ENCODE peak calls at places on chromosomes 4 and X, in nine cellular contexts. X, U, O, W, E, N, Y, G and I are unnamed samples.

GRCh38 chrX:154375156-154375504 is 696 bp upstream of the FLNA start:
- DNase-seq in Y (no peak), N (no peak), G (no peak), U (no peak), X (no peak), E (no peak), W (no peak), O (no peak), I (no peak)

GRCh38 chr4:169253904-169254303 is 16.9 kb downstream of the SH3RF1 start:
- DNase-seq in O (no peak), N (peak), W (peak), U (no peak), X (no peak), E (no peak), Y (no peak), G (no peak), I (peak)

GRCh38 chrX:136215559-136215958 is 35.6 kb downstream of the MAP7D3 start:
- DNase-seq in Y (no peak), G (no peak), N (no peak), W (peak), X (no peak), O (no peak), E (no peak), U (no peak), I (no peak)

GRCh38 chr4:183838987-183839712 is 66.0 kb upstream of the STOX2 start:
- DNase-seq in G (no peak), E (peak), U (no peak), N (peak), Y (no peak), O (no peak), W (peak), X (no peak), I (peak)

GRCh38 chr4:25787891-25788331 is 74.9 kb downstream of the SEL1L3 start:
- DNase-seq in N (no peak), X (no peak), E (no peak), U (no peak), W (no peak), G (peak), O (no peak), Y (no peak), I (no peak)

GRCh38 chr4:109588176-109588575 is 28.1 kb downstream of the MCUB start:
- DNase-seq in N (no peak), Y (no peak), G (no peak), X (no peak), W (no peak), E (no peak), O (peak), U (no peak), I (no peak)

GRCh38 chrX:39808471-39808917 is 289.3 kb downstream of the BCOR start:
- DNase-seq in E (no peak), Y (no peak), O (peak), G (no peak), N (peak), W (peak), X (no peak), U (no peak), I (peak)

GRCh38 chrX:106468433-106468832 is 143.3 kb upstream of the RADX start:
- DNase-seq in N (no peak), E (no peak), O (no peak), X (no peak), W (no peak), G (no peak), U (no peak), Y (no peak), I (no peak)

GRCh38 chr4:90328558-90328957 is 201.4 kb downstream of the CCSER1 start:
- DNase-seq in X (no peak), W (peak), E (peak), U (no peak), G (no peak), Y (no peak), N (no peak), O (no peak), I (peak)

DNA sequence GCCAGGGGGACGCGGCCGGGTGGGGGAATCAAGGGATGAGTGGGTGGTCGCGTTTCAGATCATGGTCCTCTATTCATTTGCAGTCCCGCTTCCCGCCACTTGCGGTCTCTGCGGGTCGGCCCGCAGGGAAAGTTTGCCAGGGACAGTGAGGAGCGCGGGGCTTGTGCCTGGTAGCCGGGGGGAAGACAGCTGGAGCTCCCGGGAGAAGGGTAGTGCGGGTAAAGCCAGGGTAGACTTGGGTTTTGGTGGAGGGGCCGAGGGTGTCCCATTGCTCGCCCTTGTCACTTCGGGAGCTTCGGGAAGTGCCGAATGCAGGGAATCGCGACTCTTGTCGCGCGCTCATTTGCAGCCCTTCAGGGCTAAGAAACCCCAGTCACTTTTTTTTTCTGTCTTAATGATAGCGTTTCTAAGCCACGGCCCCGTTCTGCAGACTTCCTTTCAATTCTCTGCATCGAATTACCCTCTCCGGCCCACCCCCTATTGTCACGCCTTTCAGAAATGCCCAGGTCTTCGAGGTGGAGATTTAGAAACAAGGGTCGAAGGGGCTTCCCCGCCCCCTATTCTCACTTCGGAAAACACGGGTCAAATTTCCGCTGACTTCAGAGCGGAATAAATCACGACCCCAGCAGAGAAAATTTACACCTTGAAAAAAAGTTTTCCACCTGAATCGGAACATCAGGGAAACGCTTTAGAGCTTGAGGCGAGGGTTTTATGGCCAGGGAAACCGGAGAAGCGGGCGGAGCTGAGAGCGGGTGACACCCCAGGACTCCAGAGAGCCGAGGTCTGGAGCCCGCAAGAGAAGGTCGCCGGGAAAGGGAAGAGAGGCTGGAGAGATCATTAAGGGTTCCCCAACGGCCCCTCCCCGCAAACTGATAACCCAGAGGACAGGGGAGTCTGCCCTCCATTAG is 1.4 kb downstream of the SHISA3 start:
- DNase-seq in W (no peak), X (peak), U (no peak), Y (no peak), G (no peak), N (no peak), O (peak), E (peak), I (peak)
- H3K4me3 ChIP-seq in W (peak), X (peak), U (peak), Y (no peak), G (no peak), N (peak), O (no peak), E (peak), I (no peak)

GRCh38 chr4:108042927-108043326 is 53.2 kb downstream of the HADH start:
- DNase-seq in G (no peak), X (no peak), E (no peak), U (no peak), N (no peak), W (no peak), Y (no peak), O (no peak), I (no peak)
- TF ChIP-seq CTCF in G (no peak), X (no peak), E (no peak), U (no peak), N (peak), W (no peak), Y (no peak), O (no peak), I (no peak)

GRCh38 chr4:185018834-185019450 is 652 bp downstream of the HELT start:
- DNase-seq in E (peak), G (peak), X (no peak), W (no peak), N (no peak), Y (no peak), O (peak), U (no peak), I (peak)
- H3K4me3 ChIP-seq in E (peak), G (no peak), X (peak), W (no peak), N (no peak), Y (no peak), O (no peak), U (no peak), I (no peak)

GRCh38 chr4:158164849-158165248 is 8.0 kb downstream of the GASK1B start:
- DNase-seq in U (no peak), E (no peak), X (no peak), Y (no peak), G (no peak), W (no peak), N (no peak), O (no peak), I (peak)

GRCh38 chr4:158169516-158169915 is 3.3 kb downstream of the GASK1B start:
- DNase-seq in O (no peak), X (no peak), W (no peak), N (no peak), E (no peak), G (no peak), Y (no peak), U (no peak), I (peak)

GRCh38 chr4:158163941-158164665 is 8.7 kb downstream of the GASK1B start:
- DNase-seq in G (no peak), O (no peak), X (no peak), U (no peak), E (no peak), Y (no peak), W (no peak), N (no peak), I (no peak)

GRCh38 chr4:158168606-158169005 is 4.2 kb downstream of the GASK1B start:
- DNase-seq in X (no peak), N (no peak), W (no peak), O (no peak), U (no peak), G (no peak), Y (no peak), E (no peak), I (no peak)

GRCh38 chr4:158166701-158167100 is 6.1 kb downstream of the GASK1B start:
- DNase-seq in E (no peak), O (no peak), U (no peak), W (no peak), X (no peak), N (no peak), G (no peak), Y (no peak), I (no peak)
- TF ChIP-seq CTCF in E (no peak), O (no peak), U (no peak), W (no peak), X (no peak), N (no peak), G (no peak), Y (no peak), I (no peak)

GRCh38 chrX:107970073-107970472 is 12.1 kb downstream of the TEX13B start:
- DNase-seq in O (no peak), W (no peak), X (no peak), U (no peak), E (peak), Y (no peak), N (no peak), G (no peak), I (no peak)
- H3K4me3 ChIP-seq in O (no peak), W (no peak), X (no peak), U (no peak), E (no peak), Y (no peak), N (no peak), G (no peak), I (no peak)

GRCh38 chr4:6308890-6309643 is 39.4 kb downstream of the WFS1 start:
- DNase-seq in O (no peak), Y (no peak), E (peak), X (no peak), W (no peak), N (no peak), U (no peak), G (no peak), I (no peak)
- TF ChIP-seq CTCF in O (no peak), Y (no peak), E (peak), X (no peak), W (no peak), N (no peak), U (no peak), G (no peak), I (no peak)

DNA sequence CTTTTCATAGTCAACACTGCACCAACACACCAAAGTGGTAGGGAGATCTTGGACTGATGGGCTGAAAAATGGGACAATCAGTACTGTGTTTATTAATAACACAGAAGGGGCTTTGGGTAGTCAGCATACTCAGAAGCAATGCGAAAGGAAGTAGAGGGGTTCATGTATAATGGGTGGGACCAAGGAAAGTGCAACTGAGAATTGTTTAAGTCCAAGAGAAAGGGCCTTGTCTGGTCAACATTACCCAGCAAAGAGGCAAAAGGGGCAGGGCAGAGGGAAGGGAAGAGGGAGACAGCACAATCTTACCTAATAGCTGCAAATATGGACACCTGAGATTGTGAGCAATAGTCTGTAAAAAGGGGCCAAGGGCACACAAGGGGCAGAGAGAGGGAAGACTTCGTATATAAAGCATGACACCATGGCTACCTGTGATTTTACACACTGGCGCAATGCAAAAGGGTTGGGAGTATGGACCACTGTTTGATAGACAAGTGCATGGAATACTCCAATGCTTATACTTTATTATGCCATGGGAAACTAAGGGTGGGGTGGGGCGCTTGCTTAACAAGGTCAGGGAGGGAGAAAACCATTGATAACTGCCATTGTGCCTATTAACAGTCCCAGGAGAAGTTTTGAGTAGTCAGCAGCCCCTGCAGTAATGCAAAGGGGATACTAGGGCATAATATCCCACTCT is 279.7 kb downstream of the CHIC1 start:
- DNase-seq in E (no peak), X (no peak), U (no peak), O (no peak), W (no peak), N (no peak), G (no peak), Y (no peak), I (no peak)
- H3K4me3 ChIP-seq in E (no peak), X (peak), U (no peak), O (no peak), W (no peak), N (no peak), G (no peak), Y (no peak), I (no peak)